ENCODE peak calls at places on chromosomes 5 and 9, in ten cellular contexts. One of them, this sample, is unnamed.

GRCh38 chr5:116396700-116397099 is 177.9 kb downstream of the SEMA6A start:
- DNase-seq in RWPE2: no peak
- DNase-seq in spleen: no peak
- DNase-seq in cardiac muscle cell: no peak
- DNase-seq in B cell: no peak
- DNase-seq in breast epithelium: no peak
- DNase-seq in fibroblast of pulmonary artery: no peak
- DNase-seq in endothelial cell: no peak
- DNase-seq in Panc1: no peak
- DNase-seq in HCT116: no peak
- DNase-seq in this sample: no peak

GRCh38 chr9:112867275-112867991 is 23.2 kb downstream of the SLC46A2 start:
- DNase-seq in RWPE2: no peak
- DNase-seq in spleen: no peak
- DNase-seq in cardiac muscle cell: peak
- DNase-seq in B cell: no peak
- DNase-seq in breast epithelium: no peak
- DNase-seq in fibroblast of pulmonary artery: peak
- DNase-seq in endothelial cell: no peak
- DNase-seq in Panc1: no peak
- DNase-seq in HCT116: peak
- DNase-seq in this sample: no peak

GRCh38 chr9:18297532-18297872 is 176.5 kb upstream of the ADAMTSL1 start:
- DNase-seq in RWPE2: no peak
- DNase-seq in spleen: no peak
- DNase-seq in cardiac muscle cell: no peak
- DNase-seq in B cell: no peak
- DNase-seq in breast epithelium: no peak
- DNase-seq in fibroblast of pulmonary artery: no peak
- DNase-seq in endothelial cell: no peak
- DNase-seq in Panc1: no peak
- DNase-seq in HCT116: no peak
- DNase-seq in this sample: no peak

GRCh38 chr5:6252581-6252980 is 125.8 kb downstream of the MED10 start:
- DNase-seq in RWPE2: no peak
- DNase-seq in spleen: no peak
- DNase-seq in cardiac muscle cell: no peak
- DNase-seq in B cell: no peak
- DNase-seq in breast epithelium: no peak
- DNase-seq in fibroblast of pulmonary artery: no peak
- DNase-seq in endothelial cell: no peak
- DNase-seq in Panc1: no peak
- DNase-seq in HCT116: no peak
- DNase-seq in this sample: no peak

GRCh38 chr9:68705636-68706578 is 867 bp downstream of the PIP5K1B start:
- DNase-seq in RWPE2: no peak
- DNase-seq in spleen: peak
- DNase-seq in cardiac muscle cell: peak
- DNase-seq in B cell: peak
- DNase-seq in breast epithelium: no peak
- DNase-seq in fibroblast of pulmonary artery: peak
- DNase-seq in endothelial cell: peak
- DNase-seq in Panc1: no peak
- DNase-seq in HCT116: no peak
- DNase-seq in this sample: peak

GRCh38 chr9:125066839-125067619 is 76.3 kb downstream of the SCAI start:
- DNase-seq in RWPE2: no peak
- DNase-seq in spleen: no peak
- DNase-seq in cardiac muscle cell: peak
- DNase-seq in B cell: no peak
- DNase-seq in breast epithelium: no peak
- DNase-seq in fibroblast of pulmonary artery: peak
- DNase-seq in endothelial cell: no peak
- DNase-seq in Panc1: no peak
- DNase-seq in HCT116: no peak
- DNase-seq in this sample: no peak

GRCh38 chr5:139650689-139651501 is 2.7 kb downstream of the CXXC5 start:
- DNase-seq in RWPE2: no peak
- DNase-seq in spleen: peak
- DNase-seq in cardiac muscle cell: no peak
- DNase-seq in B cell: no peak
- DNase-seq in breast epithelium: no peak
- DNase-seq in fibroblast of pulmonary artery: no peak
- DNase-seq in endothelial cell: no peak
- DNase-seq in Panc1: no peak
- DNase-seq in HCT116: no peak
- DNase-seq in this sample: no peak

GRCh38 chr5:58842851-58843250 is 260.0 kb downstream of the RAB3C start:
- DNase-seq in RWPE2: no peak
- DNase-seq in spleen: no peak
- DNase-seq in cardiac muscle cell: peak
- DNase-seq in B cell: no peak
- DNase-seq in breast epithelium: no peak
- DNase-seq in fibroblast of pulmonary artery: peak
- DNase-seq in endothelial cell: no peak
- DNase-seq in Panc1: no peak
- DNase-seq in HCT116: no peak
- DNase-seq in this sample: no peak

GRCh38 chr9:20775683-20776082 is 91.6 kb downstream of the FOCAD start:
- DNase-seq in RWPE2: no peak
- DNase-seq in spleen: no peak
- DNase-seq in cardiac muscle cell: no peak
- DNase-seq in B cell: no peak
- DNase-seq in breast epithelium: no peak
- DNase-seq in fibroblast of pulmonary artery: no peak
- DNase-seq in endothelial cell: no peak
- DNase-seq in Panc1: no peak
- DNase-seq in HCT116: no peak
- DNase-seq in this sample: no peak

GRCh38 chr9:7363777-7364477 is 435.7 kb downstream of the DMAC1 start:
- DNase-seq in RWPE2: no peak
- DNase-seq in spleen: no peak
- DNase-seq in cardiac muscle cell: peak
- DNase-seq in B cell: no peak
- DNase-seq in breast epithelium: no peak
- DNase-seq in fibroblast of pulmonary artery: no peak
- DNase-seq in endothelial cell: no peak
- DNase-seq in Panc1: no peak
- DNase-seq in HCT116: no peak
- DNase-seq in this sample: no peak

GRCh38 chr9:7358876-7359275 is 440.7 kb downstream of the DMAC1 start:
- DNase-seq in RWPE2: no peak
- DNase-seq in spleen: no peak
- DNase-seq in cardiac muscle cell: peak
- DNase-seq in B cell: no peak
- DNase-seq in breast epithelium: no peak
- DNase-seq in fibroblast of pulmonary artery: peak
- DNase-seq in endothelial cell: no peak
- DNase-seq in Panc1: no peak
- DNase-seq in HCT116: no peak
- DNase-seq in this sample: no peak

GRCh38 chr9:7354704-7355103 is 444.9 kb downstream of the DMAC1 start:
- DNase-seq in RWPE2: no peak
- DNase-seq in spleen: no peak
- DNase-seq in cardiac muscle cell: no peak
- DNase-seq in B cell: no peak
- DNase-seq in breast epithelium: no peak
- DNase-seq in fibroblast of pulmonary artery: no peak
- DNase-seq in endothelial cell: no peak
- DNase-seq in Panc1: no peak
- DNase-seq in HCT116: no peak
- DNase-seq in this sample: no peak

GRCh38 chr9:7366121-7366520 is 433.5 kb downstream of the DMAC1 start:
- DNase-seq in RWPE2: no peak
- DNase-seq in spleen: no peak
- DNase-seq in cardiac muscle cell: peak
- DNase-seq in B cell: no peak
- DNase-seq in breast epithelium: no peak
- DNase-seq in fibroblast of pulmonary artery: no peak
- DNase-seq in endothelial cell: no peak
- DNase-seq in Panc1: no peak
- DNase-seq in HCT116: no peak
- DNase-seq in this sample: no peak

GRCh38 chr9:7360513-7360912 is 439.1 kb downstream of the DMAC1 start:
- DNase-seq in RWPE2: no peak
- DNase-seq in spleen: no peak
- DNase-seq in cardiac muscle cell: no peak
- DNase-seq in B cell: no peak
- DNase-seq in breast epithelium: no peak
- DNase-seq in fibroblast of pulmonary artery: no peak
- DNase-seq in endothelial cell: peak
- DNase-seq in Panc1: no peak
- DNase-seq in HCT116: no peak
- DNase-seq in this sample: no peak
- TF ChIP-seq CTCF in RWPE2: no peak
- TF ChIP-seq CTCF in spleen: no peak
- TF ChIP-seq CTCF in cardiac muscle cell: peak
- TF ChIP-seq CTCF in B cell: no peak
- TF ChIP-seq CTCF in breast epithelium: no peak
- TF ChIP-seq CTCF in fibroblast of pulmonary artery: no peak
- TF ChIP-seq CTCF in endothelial cell: peak
- TF ChIP-seq CTCF in Panc1: no peak
- TF ChIP-seq CTCF in HCT116: peak
- TF ChIP-seq CTCF in this sample: no peak

DNA sequence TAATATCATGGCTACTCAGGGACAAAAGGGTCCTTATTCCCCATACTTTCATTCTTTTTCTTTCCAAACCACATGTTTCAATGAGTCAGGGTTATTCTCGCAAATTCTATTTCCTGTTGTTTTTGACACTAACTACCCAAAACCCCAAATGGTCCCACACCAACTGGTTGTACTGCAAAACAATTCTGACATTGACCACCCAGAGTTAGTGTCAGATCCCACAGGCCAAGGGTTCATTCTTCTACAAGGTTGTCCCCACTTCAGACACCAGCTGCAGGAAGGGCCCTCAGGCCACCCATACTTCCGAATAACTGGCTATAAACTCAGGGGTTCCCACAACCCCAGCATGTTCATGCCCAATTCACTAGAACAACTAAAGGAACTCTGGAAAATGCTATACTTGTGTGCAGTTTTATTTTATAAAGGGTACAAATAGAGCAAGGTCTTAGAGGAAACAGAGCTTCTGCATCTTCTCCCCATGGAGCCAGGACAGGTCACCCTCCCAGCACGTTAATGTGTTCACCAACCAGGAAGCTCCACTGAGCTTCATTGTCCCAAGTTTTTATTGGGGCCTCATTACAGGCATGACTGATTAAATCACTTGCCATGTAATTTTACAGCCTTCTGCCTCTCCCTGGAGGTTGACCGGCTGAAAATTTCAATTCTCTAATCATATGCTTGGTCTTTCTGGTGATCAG is 334.8 kb downstream of the DRD1 start:
- DNase-seq in RWPE2: no peak
- DNase-seq in spleen: no peak
- DNase-seq in cardiac muscle cell: no peak
- DNase-seq in B cell: no peak
- DNase-seq in breast epithelium: no peak
- DNase-seq in fibroblast of pulmonary artery: no peak
- DNase-seq in endothelial cell: no peak
- DNase-seq in Panc1: no peak
- DNase-seq in HCT116: no peak
- DNase-seq in this sample: no peak
- TF ChIP-seq CTCF in RWPE2: no peak
- TF ChIP-seq CTCF in spleen: no peak
- TF ChIP-seq CTCF in cardiac muscle cell: no peak
- TF ChIP-seq CTCF in B cell: no peak
- TF ChIP-seq CTCF in breast epithelium: no peak
- TF ChIP-seq CTCF in fibroblast of pulmonary artery: no peak
- TF ChIP-seq CTCF in endothelial cell: no peak
- TF ChIP-seq CTCF in Panc1: no peak
- TF ChIP-seq CTCF in HCT116: no peak
- TF ChIP-seq CTCF in this sample: no peak

DNA sequence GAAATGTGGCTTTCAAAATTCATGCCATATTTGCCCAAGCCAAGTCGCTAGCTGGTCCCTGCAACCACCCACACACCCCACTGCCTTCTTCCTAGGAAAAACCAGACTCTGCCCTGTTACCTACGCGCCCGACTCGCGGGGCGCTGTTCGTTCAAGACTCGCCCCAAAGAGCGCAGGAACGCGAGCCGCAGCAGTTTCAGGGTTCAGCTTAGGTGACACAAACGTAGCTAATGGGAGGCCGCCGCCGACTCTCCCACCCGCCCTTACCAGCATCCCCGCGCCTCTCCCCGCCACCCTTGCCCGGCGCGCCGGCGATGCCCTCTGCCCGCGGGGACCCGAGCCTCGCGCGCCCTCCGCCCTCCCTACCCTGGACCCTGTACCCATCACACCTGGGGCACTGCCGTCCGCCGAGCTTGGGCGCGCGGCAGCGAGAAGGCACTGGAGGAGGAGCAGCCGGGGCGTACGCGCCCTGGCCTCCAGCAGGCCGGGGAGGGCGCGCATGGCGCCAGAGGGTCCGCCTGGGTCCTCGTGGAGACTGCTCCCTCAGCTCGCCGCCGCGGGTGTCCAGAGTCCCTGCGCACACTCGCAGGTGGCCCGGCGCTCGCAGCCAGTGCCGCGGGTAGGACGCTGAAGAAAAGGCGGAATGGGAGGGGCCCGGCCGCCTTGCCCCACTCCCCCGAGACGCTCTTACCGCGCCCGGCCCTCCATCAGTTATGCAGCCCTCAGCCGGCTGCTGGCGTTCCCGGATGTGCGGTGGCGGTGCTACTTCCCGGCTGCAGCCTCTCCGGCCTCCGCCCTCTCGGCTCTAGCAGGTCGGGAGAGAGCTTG is at the start of gene EMB:
- DNase-seq in RWPE2: peak
- DNase-seq in spleen: peak
- DNase-seq in cardiac muscle cell: no peak
- DNase-seq in B cell: peak
- DNase-seq in breast epithelium: peak
- DNase-seq in fibroblast of pulmonary artery: peak
- DNase-seq in endothelial cell: peak
- DNase-seq in Panc1: peak
- DNase-seq in HCT116: peak
- DNase-seq in this sample: peak
- TF ChIP-seq CTCF in RWPE2: peak
- TF ChIP-seq CTCF in spleen: peak
- TF ChIP-seq CTCF in cardiac muscle cell: no peak
- TF ChIP-seq CTCF in B cell: peak
- TF ChIP-seq CTCF in breast epithelium: no peak
- TF ChIP-seq CTCF in fibroblast of pulmonary artery: no peak
- TF ChIP-seq CTCF in endothelial cell: no peak
- TF ChIP-seq CTCF in Panc1: peak
- TF ChIP-seq CTCF in HCT116: peak
- TF ChIP-seq CTCF in this sample: peak

GRCh38 chr9:89919171-89919681 is 314.4 kb downstream of the GADD45G start:
- DNase-seq in RWPE2: no peak
- DNase-seq in spleen: no peak
- DNase-seq in cardiac muscle cell: peak
- DNase-seq in B cell: peak
- DNase-seq in breast epithelium: no peak
- DNase-seq in fibroblast of pulmonary artery: no peak
- DNase-seq in endothelial cell: peak
- DNase-seq in Panc1: peak
- DNase-seq in HCT116: peak
- DNase-seq in this sample: no peak
- TF ChIP-seq CTCF in RWPE2: no peak
- TF ChIP-seq CTCF in spleen: peak
- TF ChIP-seq CTCF in cardiac muscle cell: peak
- TF ChIP-seq CTCF in B cell: peak
- TF ChIP-seq CTCF in breast epithelium: no peak
- TF ChIP-seq CTCF in fibroblast of pulmonary artery: peak
- TF ChIP-seq CTCF in endothelial cell: peak
- TF ChIP-seq CTCF in Panc1: peak
- TF ChIP-seq CTCF in HCT116: peak
- TF ChIP-seq CTCF in this sample: peak